ENCODE peak calls at places on chromosomes 16 and 17, in five cellular contexts. Z, O, V, X and H are unnamed samples.

GRCh38 chr16:49548571-49548970 is 175.0 kb downstream of the C16orf78 start:
- DNase-seq in Z (no peak), V (no peak), O (no peak), X (no peak), H (no peak)

GRCh38 chr16:3182608-3183444 is 5.2 kb upstream of the OR1F1 start:
- DNase-seq in Z (peak; percentile 81), X (peak; percentile 59), O (no peak), V (peak; percentile 35), H (peak; percentile 88)

GRCh38 chr16:87897563-87898505 is 28.5 kb upstream of the SLC7A5 start:
- DNase-seq in V (no peak), X (no peak), Z (no peak), O (no peak), H (no peak)

GRCh38 chr17:64615025-64615677 is 47.0 kb downstream of the SMURF2 start:
- DNase-seq in O (no peak), X (no peak), Z (peak; percentile 86), V (no peak), H (no peak)

GRCh38 chr17:13952252-13952721 is 117.0 kb upstream of the COX10 start:
- DNase-seq in V (no peak), X (no peak), Z (no peak), O (no peak), H (no peak)

GRCh38 chr17:57363998-57364645 is 107.8 kb downstream of the MSI2 start:
- DNase-seq in V (no peak), Z (no peak), X (no peak), O (no peak), H (no peak)

GRCh38 chr17:36027776-36028175 is 10.0 kb upstream of the CCL23 start:
- DNase-seq in V (no peak), X (no peak), Z (no peak), O (no peak), H (no peak)

GRCh38 chr17:28982191-28982793 is 23.5 kb downstream of the SEZ6 start:
- DNase-seq in X (peak; percentile 71), Z (peak; percentile 43), O (no peak), V (peak; percentile 16), H (no peak)